ENCODE peak calls at places on chromosomes 7 and 10, in six cellular contexts. B is tibial nerve, Q is H1, K is psoas muscle, C is stomach, X is heart right ventricle. U is an unnamed sample.

GRCh38 chr7:77348371-77348813 is 67.8 kb downstream of the GSAP start:
- DNase-seq in B (no peak), Q (no peak), K (no peak), C (peak; percentile 29), X (peak; percentile 70), U (no peak)

GRCh38 chr10:51074238-51075028 is at the start of gene PRKG1:
- DNase-seq in B (peak; percentile 54), Q (peak; percentile 85), K (peak; percentile 76), C (peak; percentile 77), X (peak; percentile 70), U (no peak)

GRCh38 chr10:102468683-102469082 is 17.3 kb upstream of the C10orf95 start:
- DNase-seq in B (no peak), Q (no peak), K (no peak), C (no peak), X (no peak), U (no peak)

GRCh38 chr10:98340946-98341345 is 73.0 kb upstream of the LOXL4 start:
- DNase-seq in B (no peak), Q (no peak), K (peak; percentile 37), C (no peak), X (peak; percentile 31), U (no peak)

GRCh38 chr10:3475367-3475766 is 302.8 kb upstream of the PITRM1 start:
- DNase-seq in B (no peak), Q (no peak), K (no peak), C (no peak), X (no peak), U (no peak)

GRCh38 chr7:35802649-35803048 is 1.8 kb downstream of the SEPTIN7 start:
- DNase-seq in B (no peak), Q (no peak), K (no peak), C (no peak), X (no peak), U (peak; percentile 35)

GRCh38 chr10:122515588-122516231 is 44.8 kb upstream of the DMBT1 start:
- DNase-seq in B (no peak), Q (no peak), K (no peak), C (peak; percentile 40), X (peak; percentile 43), U (peak; percentile 70)

GRCh38 chr10:59372543-59372942 is 10.2 kb upstream of the FAM13C start:
- DNase-seq in B (no peak), Q (no peak), K (no peak), C (no peak), X (no peak), U (no peak)

GRCh38 chr7:74215921-74216320 is 6.1 kb downstream of the LAT2 start:
- DNase-seq in B (no peak), Q (no peak), K (no peak), C (no peak), X (no peak), U (no peak)

GRCh38 chr10:53843691-53844362 is 957.2 kb downstream of the PCDH15 start:
- DNase-seq in B (no peak), Q (no peak), K (no peak), C (no peak), X (no peak), U (peak; percentile 20)

GRCh38 chr7:101169110-101169837 is 3.9 kb upstream of the VGF start:
- DNase-seq in B (no peak), Q (peak; percentile 53), K (no peak), C (no peak), X (no peak), U (no peak)
- H3K4me3 ChIP-seq in B (no peak overlapping the region), Q (no peak overlapping the region), K (no peak overlapping the region), C (no peak overlapping the region), X (no peak overlapping the region), U (no peak overlapping the region)

GRCh38 chr7:22338875-22339274 is 18.1 kb downstream of the RAPGEF5 start:
- DNase-seq in B (no peak), Q (no peak), K (no peak), C (no peak), X (no peak), U (no peak)

GRCh38 chr7:22343071-22343470 is 13.9 kb downstream of the RAPGEF5 start:
- DNase-seq in B (no peak), Q (no peak), K (no peak), C (no peak), X (no peak), U (no peak)

GRCh38 chr7:22343612-22344011 is 13.3 kb downstream of the RAPGEF5 start:
- DNase-seq in B (no peak), Q (no peak), K (no peak), C (no peak), X (no peak), U (no peak)

GRCh38 chr7:22338411-22338810 is 18.5 kb downstream of the RAPGEF5 start:
- DNase-seq in B (no peak), Q (no peak), K (no peak), C (no peak), X (no peak), U (no peak)

DNA sequence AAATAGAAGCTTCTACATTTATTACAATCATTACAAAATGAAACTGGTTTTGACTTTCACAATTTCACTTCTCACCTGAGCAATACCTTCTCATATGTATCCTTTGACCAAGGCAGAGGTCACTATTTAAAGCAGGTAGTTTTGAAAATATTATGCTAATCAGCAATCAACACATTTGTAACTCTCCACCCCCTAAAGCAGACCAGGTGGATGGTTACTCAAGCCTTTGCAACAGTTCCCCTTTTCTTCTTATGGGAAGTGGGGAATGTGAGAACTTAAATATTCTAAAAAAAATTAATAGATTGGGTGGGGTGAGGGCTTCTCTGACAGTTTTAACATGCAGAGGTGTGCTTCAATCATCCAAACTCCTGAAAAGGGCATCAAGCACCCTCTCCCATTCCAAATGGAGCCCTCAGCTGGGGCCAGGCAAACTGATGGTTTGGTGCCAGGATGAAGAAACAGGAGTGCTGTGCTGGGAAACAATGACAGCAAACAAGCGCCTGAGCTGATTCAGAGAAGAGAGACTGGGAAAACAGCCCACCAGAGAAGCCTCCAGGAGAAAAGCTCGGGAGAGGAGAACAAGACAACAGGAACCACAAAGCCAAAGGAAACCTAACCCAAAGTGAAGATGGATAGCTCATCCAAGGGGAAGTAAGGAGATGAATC is 17.1 kb downstream of the RAPGEF5 start:
- DNase-seq in B (no peak), Q (no peak), K (no peak), C (no peak), X (no peak), U (no peak)
- H3K4me1 ChIP-seq in B (no peaks in the 10 kb centered on the region), Q (peaks cover 4% of the 10 kb centered on the region), K (no peaks in the 10 kb centered on the region), C (no peaks in the 10 kb centered on the region), X (no peaks in the 10 kb centered on the region), U (peaks cover 27% of the 10 kb centered on the region)

GRCh38 chr10:46555713-46556514 is 544 bp downstream of the GPRIN2 start:
- DNase-seq in B (peak; percentile 10), Q (peak; percentile 97), K (peak; percentile 5), C (peak; percentile 47), X (no peak), U (no peak)
- H3K4me3 ChIP-seq in B (peak overlapping the region; percentile 50), Q (peak overlapping the region; percentile 87), K (peak overlapping the region; percentile 45), C (peak overlapping the region; percentile 54), X (peak overlapping the region; percentile 29), U (no peak overlapping the region)

DNA sequence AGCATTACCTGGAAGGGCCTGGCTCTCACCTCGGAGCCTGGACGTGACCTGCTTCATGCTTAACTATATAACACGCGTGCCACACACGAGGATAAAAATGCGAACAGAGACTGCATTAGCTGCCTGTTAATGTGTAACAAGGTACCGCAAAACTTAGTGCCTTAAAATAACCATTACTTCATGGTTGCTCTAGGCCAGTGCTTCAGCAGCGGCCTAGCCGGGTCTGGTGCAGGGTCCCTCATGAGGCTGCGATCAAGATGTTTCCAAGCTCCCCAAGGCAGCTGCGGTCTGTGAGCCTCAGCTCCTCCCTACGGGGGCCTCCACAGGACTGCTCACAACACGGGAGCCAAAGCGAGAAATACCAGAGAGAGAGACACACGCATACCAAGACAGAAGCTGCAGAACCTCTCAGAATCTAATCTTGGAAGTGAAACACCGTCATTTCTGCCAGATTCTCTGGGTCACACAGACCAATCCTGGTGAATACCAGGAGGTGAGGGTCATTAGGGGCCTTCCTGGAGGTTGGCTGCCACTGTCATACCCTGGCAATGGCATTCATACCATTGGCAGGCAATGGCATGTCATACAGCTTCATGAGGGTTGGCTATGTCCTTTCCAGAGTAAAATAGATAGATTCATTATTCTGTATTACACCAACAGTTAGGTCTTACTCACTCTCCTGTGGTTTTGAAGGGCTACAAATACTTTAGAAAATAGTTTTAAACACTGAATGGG is 94.5 kb downstream of the HIPK2 start:
- DNase-seq in B (no peak), Q (no peak), K (no peak), C (no peak), X (no peak), U (no peak)
- H3K4me1 ChIP-seq in B (peaks cover 35% of the 10 kb centered on the region), Q (peaks cover 2% of the 10 kb centered on the region), K (peaks cover 59% of the 10 kb centered on the region), C (peaks cover 52% of the 10 kb centered on the region), X (peaks cover 73% of the 10 kb centered on the region), U (no peaks in the 10 kb centered on the region)

GRCh38 chr7:24572421-24573007 is 738 bp upstream of the PALS2 start:
- DNase-seq in B (peak; percentile 14), Q (no peak), K (peak; percentile 42), C (no peak), X (peak; percentile 5), U (no peak)

GRCh38 chr7:24572014-24572413 is 1.2 kb upstream of the PALS2 start:
- DNase-seq in B (no peak), Q (no peak), K (no peak), C (no peak), X (no peak), U (no peak)

GRCh38 chr7:24574365-24574764 is 1.1 kb downstream of the PALS2 start:
- DNase-seq in B (no peak), Q (no peak), K (no peak), C (no peak), X (no peak), U (no peak)

GRCh38 chr7:24573554-24574338 is 494 bp downstream of the PALS2 start:
- DNase-seq in B (peak; percentile 15), Q (peak; percentile 83), K (peak; percentile 50), C (peak; percentile 42), X (peak; percentile 18), U (peak; percentile 59)

DNA sequence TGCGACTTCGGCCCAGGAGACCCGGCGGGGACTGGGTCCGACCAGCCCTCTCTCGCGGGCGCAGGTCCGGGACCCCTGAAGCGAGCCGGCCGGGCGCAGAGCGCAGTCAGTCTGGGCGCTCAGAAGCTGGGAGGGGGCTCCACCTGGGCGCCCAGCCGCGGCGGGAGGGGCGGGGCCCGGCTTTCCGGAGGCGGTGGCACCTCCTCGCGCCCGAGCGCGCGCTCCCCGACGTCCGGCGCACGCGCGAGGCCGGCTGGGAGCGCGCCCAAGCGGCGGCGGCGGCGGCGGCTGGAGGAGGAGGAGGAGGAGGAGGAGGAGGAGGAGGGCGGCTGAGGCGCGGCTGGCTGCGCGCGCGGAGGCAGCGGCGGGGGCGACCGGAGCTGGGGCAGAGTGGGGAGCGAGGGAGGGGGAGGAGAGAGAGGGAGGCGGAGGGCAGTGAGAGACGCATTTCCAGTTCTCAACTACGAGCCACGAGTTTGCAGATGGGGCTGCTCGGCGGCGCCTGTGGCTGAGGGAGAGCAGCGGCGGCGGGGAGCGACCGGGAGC is at the start of gene PALS2:
- DNase-seq in B (peak; percentile 43), Q (peak; percentile 87), K (peak; percentile 78), C (peak; percentile 76), X (peak; percentile 54), U (peak; percentile 90)
- H3K4me3 ChIP-seq in B (peak within 1 kb of the TSS; percentile 86), Q (peak within 1 kb of the TSS; percentile 82), K (peak within 1 kb of the TSS; percentile 89), C (peak within 1 kb of the TSS; percentile 90), X (peak within 1 kb of the TSS; percentile 66), U (peak within 1 kb of the TSS; percentile 70)

U was measured in DND-41.